ENCODE peak calls at places on chromosomes 2 and 18, in five cellular contexts. O is adrenal gland, D is stomach, S is K562, K is esophagus squamous epithelium. W is an unnamed sample.

GRCh38 chr2:240466579-240467148 is 31.2 kb downstream of the GPC1 start:
- DNase-seq in D (peak; percentile 17), O (peak; percentile 56), K (no peak), S (no peak), W (peak; percentile 1)

GRCh38 chr18:80179857-80180558 is 67.3 kb downstream of the PARD6G start:
- DNase-seq in O (no peak), D (no peak), S (no peak), K (no peak), W (no peak)

GRCh38 chr2:75523313-75524275 is 37.1 kb downstream of the EVA1A start:
- DNase-seq in S (no peak), O (no peak), K (no peak), D (no peak), W (no peak)

GRCh38 chr2:74421248-74421870 is at the start of the genes C2orf81 and WDR54:
- DNase-seq in D (peak; percentile 89), S (peak; percentile 90), O (peak; percentile 81), K (peak; percentile 41), W (peak; percentile 82)

GRCh38 chr18:9757851-9758587 is 49.9 kb downstream of the RAB31 start:
- DNase-seq in D (no peak), S (peak; percentile 55), O (peak; percentile 66), K (no peak), W (no peak)

GRCh38 chr2:71004356-71004755 is 9.7 kb upstream of the TEX261 start:
- DNase-seq in O (no peak), K (no peak), D (no peak), S (no peak), W (no peak)

GRCh38 chr2:104851236-104852160 is 2.4 kb upstream of the POU3F3 start:
- DNase-seq in S (no peak), K (no peak), D (no peak), O (no peak), W (no peak)

GRCh38 chr2:162587653-162588052 is 243.7 kb downstream of the GCA start:
- DNase-seq in O (no peak), D (no peak), K (no peak), S (no peak), W (no peak)

GRCh38 chr2:21083482-21083881 is 39.6 kb upstream of the APOB start:
- DNase-seq in S (no peak), K (no peak), O (no peak), D (no peak), W (no peak)

GRCh38 chr2:54456526-54457325 is 599 bp downstream of the SPTBN1 start:
- DNase-seq in O (peak; percentile 57), S (no peak), D (no peak), K (no peak), W (peak; percentile 48)

GRCh38 chr2:47128705-47129104 is 26.4 kb downstream of the STPG4 start:
- DNase-seq in O (no peak), D (no peak), S (no peak), K (no peak), W (no peak)

GRCh38 chr2:98607741-98608117 is 583 bp downstream of the COA5 start:
- DNase-seq in S (no peak), D (no peak), K (no peak), O (no peak), W (peak; percentile 12)

GRCh38 chr2:221999702-222000101 is 299.1 kb downstream of the PAX3 start:
- DNase-seq in K (no peak), S (no peak), O (no peak), D (no peak), W (no peak)

DNA sequence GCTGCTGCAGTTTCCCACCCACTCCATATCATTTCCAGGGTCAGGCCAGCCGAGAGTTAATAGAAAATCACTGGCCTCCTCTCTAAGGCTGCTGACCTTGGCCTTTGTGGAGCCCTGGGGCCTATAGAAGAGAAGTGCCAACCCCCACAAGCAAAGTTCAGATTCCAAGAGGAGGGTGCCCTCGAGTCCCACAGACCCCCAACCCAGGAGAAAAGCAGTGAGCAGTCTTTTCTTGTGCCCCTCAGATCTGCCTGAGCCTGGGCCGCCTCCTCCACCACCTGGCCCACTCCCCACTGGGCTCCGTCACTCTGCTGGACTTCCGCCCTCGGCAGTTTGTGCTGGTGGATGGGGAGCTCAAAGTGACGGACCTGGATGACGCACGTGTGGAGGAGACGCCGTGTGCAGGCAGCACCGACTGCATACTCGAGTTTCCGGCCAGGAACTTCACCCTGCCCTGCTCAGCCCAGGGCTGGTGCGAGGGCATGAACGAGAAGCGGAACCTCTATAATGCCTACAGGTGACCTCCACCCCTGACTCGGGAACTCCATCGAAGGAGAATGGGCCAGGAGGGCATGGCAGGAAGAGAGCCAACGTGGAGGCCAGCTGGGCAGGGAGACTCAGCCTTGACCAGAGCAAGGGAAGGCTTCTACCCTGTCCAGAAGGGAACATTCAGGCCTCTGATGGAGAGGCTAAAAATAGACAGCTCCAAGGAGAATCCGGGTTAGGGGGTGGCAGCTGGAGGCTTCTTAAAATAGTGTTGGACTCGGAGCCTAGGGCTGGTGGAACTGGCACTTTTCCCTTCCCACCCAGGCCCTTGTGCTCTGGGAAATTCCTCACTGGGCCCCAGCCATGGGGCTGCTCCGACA is 6.2 kb downstream of the PKDCC start:
- DNase-seq in S (no peak), O (peak; percentile 50), K (no peak), D (no peak), W (no peak)
- TF ChIP-seq POLR2A in S (no peak), O (no peak), K (no peak), D (no peak), W (no peak)

GRCh38 chr2:10057231-10058107 is 14.1 kb downstream of the KLF11 start:
- DNase-seq in S (peak; percentile 87), D (peak; percentile 57), O (peak; percentile 54), K (no peak), W (peak; percentile 62)
- TF ChIP-seq CTCF in S (no peak), D (no peak), O (no peak), K (no peak), W (no peak)

GRCh38 chr2:27422958-27423357 is 5.5 kb upstream of the NRBP1 start:
- DNase-seq in O (no peak), D (no peak), S (no peak), K (no peak), W (no peak)

GRCh38 chr2:27431395-27431794 is 3.0 kb downstream of the NRBP1 start:
- DNase-seq in D (no peak), S (no peak), K (no peak), O (peak; percentile 24), W (no peak)

GRCh38 chr2:27428978-27429541 is 629 bp downstream of the NRBP1 start:
- DNase-seq in D (peak; percentile 91), K (peak; percentile 12), O (peak; percentile 88), S (peak; percentile 92), W (peak; percentile 90)

GRCh38 chr2:27427863-27428212 is 593 bp upstream of the NRBP1 start:
- DNase-seq in O (no peak), K (no peak), D (no peak), S (no peak), W (no peak)

GRCh38 chr2:27428213-27428977 is at the start of gene NRBP1:
- DNase-seq in K (peak; percentile 37), O (peak; percentile 90), D (peak; percentile 94), S (peak; percentile 98), W (peak; percentile 96)
- TF ChIP-seq POLR2A in K (no peak), O (peak; percentile 96), D (peak; percentile 83), S (peak; percentile 91), W (peak; percentile 91)

DNA sequence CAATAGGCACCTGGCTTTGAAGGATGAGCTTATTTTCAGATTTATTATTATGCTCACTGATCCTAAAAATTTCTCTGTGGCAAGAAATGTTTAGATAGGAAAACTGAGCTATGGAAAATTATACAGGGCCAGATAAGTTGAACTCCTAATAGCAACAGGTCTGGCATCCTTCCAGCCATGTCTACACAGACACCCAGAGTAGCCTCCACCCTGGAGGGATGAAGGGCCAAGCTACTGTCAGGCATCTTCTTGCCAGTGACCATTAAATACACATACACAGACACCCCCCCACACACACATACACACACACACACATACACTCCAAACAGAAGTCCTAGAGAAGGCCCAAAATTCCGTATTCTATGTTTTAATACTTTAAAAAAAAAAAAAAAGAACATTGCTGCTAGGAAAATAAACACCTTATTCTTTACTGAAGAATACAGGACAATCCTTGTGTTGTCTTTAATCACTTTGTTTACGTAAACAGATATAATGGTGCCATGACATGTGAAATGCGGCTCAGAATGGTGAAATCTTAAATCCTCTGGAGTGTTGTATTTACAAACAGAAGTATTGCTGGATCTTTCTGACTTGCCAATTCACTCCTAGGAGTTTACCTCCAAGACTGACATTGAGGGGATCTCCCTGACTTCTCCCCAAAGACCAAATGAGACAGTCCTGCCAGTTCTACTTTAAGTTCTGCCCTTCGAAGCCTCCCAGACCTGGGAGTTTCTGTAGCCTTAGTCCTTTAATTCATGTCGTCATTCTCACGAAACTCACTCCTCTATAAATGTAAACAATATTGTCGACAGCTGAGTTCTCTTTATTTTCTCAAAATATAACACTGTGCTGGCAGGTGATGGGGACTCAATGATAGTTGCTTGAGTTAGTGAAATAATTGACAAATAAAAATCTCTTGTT is 163.1 kb downstream of the ANTXR1 start:
- DNase-seq in D (no peak), K (no peak), O (peak; percentile 35), S (no peak), W (no peak)
- TF ChIP-seq CTCF in D (no peak), K (no peak), O (no peak), S (no peak), W (no peak)

GRCh38 chr2:205681836-205682238 is 464 bp upstream of the NRP2 start:
- DNase-seq in K (no peak), O (peak; percentile 38), D (no peak), S (no peak), W (peak; percentile 74)

GRCh38 chr2:205683991-205684390 is 1.7 kb downstream of the NRP2 start:
- DNase-seq in S (no peak), D (no peak), K (no peak), O (no peak), W (no peak)

GRCh38 chr2:205683179-205683978 is 1.1 kb downstream of the NRP2 start:
- DNase-seq in O (peak; percentile 38), S (no peak), K (no peak), D (no peak), W (no peak)

GRCh38 chr2:205680903-205681302 is 1.4 kb upstream of the NRP2 start:
- DNase-seq in K (no peak), O (no peak), S (no peak), D (peak; percentile 80), W (no peak)

GRCh38 chr2:205682239-205683021 is at the start of gene NRP2:
- DNase-seq in K (no peak), D (peak; percentile 84), S (peak; percentile 41), O (peak; percentile 94), W (peak; percentile 85)
- TF ChIP-seq POLR2A in K (peak; percentile 29), D (peak; percentile 62), S (no peak), O (peak; percentile 96), W (peak; percentile 94)

GRCh38 chr18:35777042-35777441 is 195.4 kb upstream of the RMP24 start:
- DNase-seq in O (no peak), S (peak; percentile 17), D (no peak), K (no peak), W (no peak)
- TF ChIP-seq CTCF in O (no peak), S (peak; percentile 44), D (no peak), K (no peak), W (no peak)

GRCh38 chr2:233853353-233853752 is 982 bp downstream of the HJURP start:
- DNase-seq in K (no peak), S (no peak), D (peak; percentile 19), O (no peak), W (no peak)

GRCh38 chr2:233853883-233854240 is 473 bp downstream of the HJURP start:
- DNase-seq in S (no peak), D (no peak), K (no peak), O (no peak), W (no peak)

GRCh38 chr2:233856184-233856583 is 1.8 kb upstream of the HJURP start:
- DNase-seq in K (no peak), D (no peak), S (no peak), O (no peak), W (peak; percentile 40)

GRCh38 chr2:233855345-233855744 is 1.0 kb upstream of the HJURP start:
- DNase-seq in K (no peak), D (no peak), S (no peak), O (no peak), W (no peak)

GRCh38 chr2:233854241-233854981 is at the start of gene HJURP:
- DNase-seq in S (peak; percentile 94), D (peak; percentile 93), O (peak; percentile 94), K (peak; percentile 66), W (peak; percentile 95)
- TF ChIP-seq POLR2A in S (peak; percentile 93), D (peak; percentile 17), O (peak; percentile 16), K (no peak), W (peak; percentile 59)

W was measured in thyroid gland.